ENCODE peak calls at places on chromosomes 1 and 21, in five cellular contexts. U is stimulated activated CD8-positive, alpha-beta memory T cell treated with anti-CD3 and anti-CD28 coated beads, Interleukin-4, amount 100 ng/mL, for 1 hour; D is psoas muscle; S is RWPE1; H is A172. R is an unnamed sample.

GRCh38 chr1:17080085-17080759 is 26.4 kb upstream of the SDHB start:
- DNase-seq in U (no peak), D (no peak), S (no peak), H (no peak), R (no peak)

GRCh38 chr1:210464519-210465039 is 135.9 kb downstream of the HHAT start:
- DNase-seq in U (no peak), D (no peak), S (no peak), H (peak; percentile 98), R (no peak)

GRCh38 chr1:87894041-87894440 is 565.4 kb downstream of the LMO4 start:
- DNase-seq in U (no peak), D (no peak), S (no peak), H (no peak), R (no peak)

GRCh38 chr21:33396966-33397365 is 6.2 kb upstream of the IFNGR2 start:
- DNase-seq in U (no peak), D (no peak), S (no peak), H (peak; percentile 81), R (peak; percentile 66)

GRCh38 chr1:202964755-202965440 is 2.2 kb downstream of the CYB5R1 start:
- DNase-seq in U (no peak), D (peak; percentile 53), S (peak; percentile 49), H (no peak), R (no peak)

GRCh38 chr1:85411567-85412312 is 53.2 kb downstream of the DDAH1 start:
- DNase-seq in U (no peak), D (no peak), S (no peak), H (no peak), R (no peak)

GRCh38 chr21:38286739-38287426 is 30.1 kb downstream of the KCNJ15 start:
- DNase-seq in U (no peak), D (no peak), S (no peak), H (no peak), R (no peak)

GRCh38 chr1:230752407-230752806 is 5.2 kb downstream of the CAPN9 start:
- DNase-seq in U (no peak), D (no peak), S (no peak), H (no peak), R (no peak)

GRCh38 chr1:62433861-62434611 is 2.8 kb upstream of the USP1 start:
- DNase-seq in U (no peak), D (no peak), S (no peak), H (no peak), R (no peak)

GRCh38 chr1:113917400-113918082 is 11.6 kb upstream of the HIPK1 start:
- DNase-seq in U (no peak), D (no peak), S (peak; percentile 59), H (no peak), R (no peak)

GRCh38 chr1:209866201-209866600 is 38.4 kb downstream of the UTP25 start:
- DNase-seq in U (no peak), D (no peak), S (no peak), H (no peak), R (no peak)

GRCh38 chr21:41955516-41955915 is 1.7 kb upstream of the C2CD2 start:
- DNase-seq in U (no peak), D (no peak), S (no peak), H (no peak), R (no peak)

GRCh38 chr1:198641966-198642656 is 3.3 kb downstream of the PTPRC start:
- DNase-seq in U (no peak), D (no peak), S (no peak), H (no peak), R (no peak)

GRCh38 chr1:91929246-91929645 is 20.0 kb upstream of the BRDT start:
- DNase-seq in U (no peak), D (no peak), S (no peak), H (no peak), R (no peak)

GRCh38 chr1:116874622-116875277 is 35.0 kb upstream of the PTGFRN start:
- DNase-seq in U (no peak), D (no peak), S (no peak), H (no peak), R (no peak)

GRCh38 chr1:37851782-37852210 is 7.6 kb downstream of the MTF1 start:
- DNase-seq in U (no peak), D (no peak), S (no peak), H (no peak), R (no peak)

GRCh38 chr1:153598309-153599172 is 14.4 kb downstream of the S100A16 start:
- DNase-seq in U (no peak), D (no peak), S (no peak), H (peak; percentile 71), R (no peak)

GRCh38 chr1:205545001-205545919 is 40.8 kb downstream of the CDK18 start:
- DNase-seq in U (no peak), D (no peak), S (no peak), H (no peak), R (no peak)

GRCh38 chr1:95561244-95561840 is 327.3 kb downstream of the RWDD3 start:
- DNase-seq in U (no peak), D (no peak), S (no peak), H (no peak), R (no peak)

GRCh38 chr1:23660671-23661070 is 30.9 kb upstream of the RPL11 start:
- DNase-seq in U (no peak), D (no peak), S (no peak), H (no peak), R (no peak)

GRCh38 chr1:153921803-153922075 is 1.0 kb downstream of the GATAD2B start:
- DNase-seq in U (no peak), D (no peak), S (peak; percentile 20), H (no peak), R (peak; percentile 36)

GRCh38 chr1:55326496-55326895 is 111.3 kb upstream of the USP24 start:
- DNase-seq in U (no peak), D (no peak), S (no peak), H (no peak), R (no peak)

GRCh38 chr1:55385402-55386018 is 170.3 kb upstream of the USP24 start:
- DNase-seq in U (no peak), D (no peak), S (no peak), H (no peak), R (no peak)

GRCh38 chr1:37265786-37266667 is 208.4 kb upstream of the ZC3H12A start:
- DNase-seq in U (no peak), D (no peak), S (no peak), H (no peak), R (no peak)

GRCh38 chr1:82542766-82543165 is 742.0 kb downstream of the ADGRL2 start:
- DNase-seq in U (no peak), D (no peak), S (no peak), H (no peak), R (no peak)

GRCh38 chr1:158972841-158973240 is 36.9 kb upstream of the IFI16 start:
- DNase-seq in U (no peak), D (no peak), S (no peak), H (no peak), R (no peak)

GRCh38 chr1:117821782-117822447 is 107.5 kb downstream of the GDAP2 start:
- DNase-seq in U (no peak), D (no peak), S (peak; percentile 57), H (peak; percentile 94), R (peak; percentile 44)

GRCh38 chr1:19861034-19861433 is 21.2 kb upstream of the OTUD3 start:
- DNase-seq in U (no peak), D (no peak), S (peak; percentile 41), H (no peak), R (no peak)

GRCh38 chr1:97820470-97821188 is 100.2 kb downstream of the DPYD start:
- DNase-seq in U (no peak), D (no peak), S (peak; percentile 5), H (peak; percentile 27), R (no peak)

GRCh38 chr1:56229183-56229582 is 350.2 kb downstream of the PLPP3 start:
- DNase-seq in U (no peak), D (no peak), S (no peak), H (no peak), R (no peak)

GRCh38 chr1:37486680-37487618 is 12.6 kb downstream of the ZC3H12A start:
- DNase-seq in U (peak; percentile 64), D (peak; percentile 87), S (peak; percentile 67), H (peak; percentile 36), R (peak; percentile 91)

GRCh38 chr1:103788377-103788776 is 38.7 kb downstream of the AMY1C start:
- DNase-seq in U (no peak), D (no peak), S (no peak), H (peak; percentile 19), R (no peak)

GRCh38 chr1:44294588-44295007 is 60.5 kb downstream of the ERI3 start:
- DNase-seq in U (no peak), D (peak; percentile 66), S (no peak), H (peak; percentile 32), R (peak; percentile 53)

GRCh38 chr1:163163861-163164582 is 38.7 kb downstream of the RGS5 start:
- DNase-seq in U (no peak), D (no peak), S (no peak), H (peak; percentile 95), R (no peak)

GRCh38 chr1:54279457-54279856 is 79.5 kb downstream of the MRPL37 start:
- DNase-seq in U (no peak), D (no peak), S (no peak), H (no peak), R (no peak)

GRCh38 chr1:150548632-150549495 is at the start of gene ADAMTSL4:
- DNase-seq in U (no peak), D (peak; percentile 75), S (peak; percentile 58), H (peak; percentile 57), R (peak; percentile 86)

GRCh38 chr1:36159614-36160387 is 3.8 kb downstream of the MAP7D1 start:
- DNase-seq in U (no peak), D (no peak), S (no peak), H (no peak), R (peak; percentile 35)

R was measured in Right ventricle myocardium superior.